ENCODE peak calls at places on chromosomes 16 and 17, in seven cellular contexts. S, Y, Z, I, U, E and K are unnamed samples.

GRCh38 chr17:74394977-74395376 is 27.7 kb downstream of the GPR142 start:
- DNase-seq in U (no peak), E (no peak), S (no peak), Y (no peak), I (peak; percentile 46), Z (no peak), K (no peak)

GRCh38 chr17:3282901-3283300 is 15.3 kb downstream of the OR3A1 start:
- DNase-seq in Z (no peak), I (no peak), S (no peak), E (no peak), U (no peak), Y (no peak), K (no peak)

GRCh38 chr16:65373095-65373494 is 251.2 kb upstream of the CDH11 start:
- DNase-seq in U (no peak), Y (no peak), I (no peak), Z (no peak), E (no peak), S (no peak), K (no peak)

GRCh38 chr17:45127583-45128300 is 4.6 kb downstream of the PLCD3 start:
- DNase-seq in I (peak; percentile 90), Y (no peak), U (peak; percentile 59), Z (peak; percentile 88), S (no peak), E (peak; percentile 51), K (no peak)

GRCh38 chr17:71975331-71975801 is 145.5 kb upstream of the SOX9 start:
- DNase-seq in Y (peak; percentile 48), I (peak; percentile 75), U (peak; percentile 55), E (no peak), Z (peak; percentile 79), S (peak; percentile 46), K (no peak)

GRCh38 chr16:6081320-6081976 is 983.9 kb upstream of the EEF2KMT start:
- DNase-seq in Z (no peak), I (peak; percentile 37), E (peak; percentile 31), S (no peak), Y (peak; percentile 3), U (no peak), K (no peak)

GRCh38 chr16:79284760-79285159 is 315.8 kb downstream of the MAF start:
- DNase-seq in S (no peak), Z (no peak), U (no peak), I (no peak), Y (no peak), E (no peak), K (no peak)

GRCh38 chr17:9175700-9176467 is 154.6 kb downstream of the NTN1 start:
- DNase-seq in Z (no peak), S (no peak), E (no peak), I (no peak), U (no peak), Y (no peak), K (no peak)

GRCh38 chr16:2514333-2515179 is 804 bp downstream of the ATP6V0C start:
- DNase-seq in Y (no peak), S (no peak), U (no peak), I (no peak), Z (no peak), E (peak; percentile 46), K (no peak)

GRCh38 chr17:3556905-3557767 is 476 bp downstream of the TRPV3 start:
- DNase-seq in Z (no peak), S (no peak), E (no peak), U (no peak), I (no peak), Y (no peak), K (no peak)

GRCh38 chr16:57271867-57272495 is 12.5 kb downstream of the PLLP start:
- DNase-seq in I (no peak), Z (no peak), Y (no peak), S (no peak), U (no peak), E (no peak), K (no peak)

GRCh38 chr17:4420692-4421131 is 13.0 kb upstream of the SPNS3 start:
- DNase-seq in Y (peak; percentile 84), U (peak; percentile 44), S (peak; percentile 78), E (peak; percentile 62), I (peak; percentile 66), Z (peak; percentile 77), K (peak; percentile 78)

GRCh38 chr17:20066253-20066652 is 57.1 kb downstream of the SPECC1 start:
- DNase-seq in S (peak; percentile 88), E (no peak), U (peak; percentile 71), Y (peak; percentile 79), I (no peak), Z (peak; percentile 86), K (no peak)

GRCh38 chr17:55295411-55296170 is 30.8 kb downstream of the HLF start:
- DNase-seq in S (peak; percentile 55), U (peak; percentile 75), E (no peak), Z (peak; percentile 82), Y (peak; percentile 63), I (peak; percentile 66), K (no peak)

GRCh38 chr16:71882505-71883192 is 1.3 kb downstream of the ZNF821 start:
- DNase-seq in S (peak; percentile 78), Y (peak; percentile 87), I (peak; percentile 82), Z (peak; percentile 87), U (peak; percentile 98), E (peak; percentile 76), K (no peak)

GRCh38 chr16:1144476-1145382 is 8.2 kb upstream of the CACNA1H start:
- DNase-seq in Y (no peak), Z (no peak), E (no peak), U (no peak), I (no peak), S (no peak), K (no peak)

GRCh38 chr16:89707695-89708094 is 6.2 kb upstream of the SPATA2L start:
- DNase-seq in I (no peak), U (no peak), S (no peak), E (no peak), Y (no peak), Z (no peak), K (no peak)

GRCh38 chr16:50381679-50382440 is 13.1 kb upstream of the BRD7 start:
- DNase-seq in U (no peak), I (no peak), Z (no peak), E (no peak), S (no peak), Y (no peak), K (no peak)

GRCh38 chr16:51759329-51759728 is 608.3 kb upstream of the SALL1 start:
- DNase-seq in E (no peak), S (no peak), Z (no peak), U (no peak), Y (no peak), I (no peak), K (no peak)

GRCh38 chr17:35368086-35368824 is 5.2 kb downstream of the SLFN11 start:
- DNase-seq in U (peak; percentile 31), Y (no peak), Z (no peak), I (peak; percentile 46), E (no peak), S (peak; percentile 20), K (no peak)

GRCh38 chr17:7018331-7018964 is 4.4 kb upstream of the BCL6B start:
- DNase-seq in Z (peak; percentile 85), E (no peak), S (peak; percentile 27), Y (no peak), I (peak; percentile 34), U (peak; percentile 52), K (no peak)
- TF ChIP-seq CTCF in Z (no peak), E (no peak), S (no peak), Y (no peak), I (no peak), U (no peak), K (no peak)

GRCh38 chr16:70805380-70805779 is 4.4 kb upstream of the VAC14 start:
- DNase-seq in I (no peak), E (no peak), Z (no peak), U (no peak), Y (peak; percentile 61), S (peak; percentile 51), K (no peak)

GRCh38 chr16:70805787-70806186 is 4.8 kb upstream of the VAC14 start:
- DNase-seq in Y (peak; percentile 93), U (no peak), E (no peak), S (peak; percentile 90), Z (no peak), I (no peak), K (no peak)

GRCh38 chr16:70804729-70805169 is 3.8 kb upstream of the VAC14 start:
- DNase-seq in Z (no peak), I (no peak), E (no peak), Y (no peak), S (no peak), U (no peak), K (no peak)

GRCh38 chr16:70809392-70810060 is 8.6 kb upstream of the VAC14 start:
- DNase-seq in S (no peak), Y (no peak), Z (no peak), E (no peak), I (no peak), U (no peak), K (no peak)

GRCh38 chr16:70808371-70808770 is 7.4 kb upstream of the VAC14 start:
- DNase-seq in Z (no peak), E (no peak), Y (no peak), S (no peak), U (no peak), I (no peak), K (no peak)
- TF ChIP-seq CTCF in Z (no peak), E (no peak), Y (peak; percentile 3), S (peak; percentile 15), U (no peak), I (no peak), K (no peak)

DNA sequence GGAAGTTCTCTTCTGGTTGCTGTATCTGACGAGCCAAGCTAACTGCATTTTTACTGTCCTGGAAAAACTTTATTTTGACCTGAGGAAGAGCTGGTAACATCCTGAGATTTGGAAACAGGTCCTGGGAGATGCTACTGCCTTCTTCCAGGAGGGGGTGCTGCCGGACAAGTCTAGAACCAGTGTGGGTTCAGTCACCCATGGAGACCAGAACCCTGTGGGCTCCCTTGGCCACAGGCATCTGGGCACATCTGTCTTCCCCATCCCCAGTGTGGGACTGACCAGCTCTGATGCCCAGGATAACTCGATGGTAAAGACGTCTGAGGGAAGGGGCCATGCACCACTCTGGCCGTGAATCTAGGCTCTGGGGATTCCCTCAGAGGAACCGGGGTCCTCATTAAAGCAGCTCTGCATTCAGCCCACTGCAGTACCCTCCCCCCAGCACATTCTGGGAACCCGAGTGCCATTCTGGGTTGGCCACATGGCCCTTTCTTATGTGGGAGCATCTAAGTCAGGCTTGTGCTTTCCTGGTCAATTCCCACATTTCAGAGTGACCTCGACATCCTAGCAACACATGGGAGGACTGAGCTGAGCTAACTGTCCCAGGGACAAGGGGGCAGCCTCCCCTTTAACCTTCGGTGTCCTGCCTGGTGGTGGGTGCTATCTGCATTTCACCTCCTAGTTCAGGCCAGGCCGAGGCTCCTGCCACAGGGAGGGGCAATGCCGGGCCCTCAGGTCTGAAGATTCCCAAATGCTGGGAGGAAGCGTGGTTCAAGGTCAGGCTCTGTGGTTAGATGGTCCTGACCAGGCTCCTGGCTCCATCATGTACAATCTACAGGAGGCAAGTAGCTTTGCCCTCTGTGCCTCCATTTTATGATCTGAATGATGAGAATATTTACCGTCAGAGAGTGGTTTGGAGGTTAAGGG is 6.4 kb downstream of the C16orf86 start:
- DNase-seq in Y (peak; percentile 80), I (peak; percentile 79), S (peak; percentile 74), U (peak; percentile 59), Z (peak; percentile 78), E (peak; percentile 70), K (no peak)
- TF ChIP-seq CTCF in Y (peak; percentile 85), I (peak; percentile 72), S (peak; percentile 90), U (peak; percentile 48), Z (peak; percentile 51), E (peak; percentile 58), K (peak; percentile 74)

DNA sequence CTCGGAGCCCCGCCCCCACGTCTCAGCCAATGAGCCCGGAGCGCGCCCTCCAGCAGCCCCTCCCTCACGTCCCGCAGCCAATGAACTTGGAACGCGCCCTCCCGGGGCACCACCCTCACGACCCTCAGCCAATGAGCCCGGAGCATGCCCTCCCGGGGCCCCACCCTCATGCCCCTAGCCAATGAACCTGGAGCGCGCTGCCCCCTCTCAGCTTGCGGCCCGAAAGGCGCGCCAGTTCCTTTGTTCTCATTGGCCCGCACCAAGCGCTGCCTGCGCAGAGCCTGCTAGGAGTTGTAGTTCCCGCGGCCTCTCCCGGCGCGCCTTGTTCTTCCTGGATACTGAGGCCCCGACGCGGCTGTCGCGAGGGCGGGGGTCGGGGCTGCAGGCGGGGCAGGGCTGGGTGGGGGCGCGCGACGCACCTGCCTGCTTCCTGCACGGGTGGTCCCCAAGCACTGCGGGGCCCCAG is at the start of gene LRRC45:
- DNase-seq in E (peak; percentile 100), Y (peak; percentile 100), U (peak; percentile 100), S (peak; percentile 99), I (peak; percentile 100), Z (peak; percentile 100), K (peak; percentile 96)
- TF ChIP-seq CTCF in E (no peak), Y (no peak), U (no peak), S (no peak), I (no peak), Z (no peak), K (no peak)